ENCODE peak calls at places on chromosomes 4 and X, in seven cellular contexts. One of them, this sample, is unnamed.
A peak's percentile ranks its signal among the peaks of the same experiment; 100 is the strongest.

GRCh38 chrX:109357714-109358113 is 124.2 kb downstream of the GUCY2F start:
- DNase-seq in right lobe of liver: no peak
- DNase-seq in fibroblast of lung: no peak
- DNase-seq in mucosa of descending colon: no peak
- DNase-seq in mammary epithelial cell: no peak
- DNase-seq in upper lobe of right lung: no peak
- DNase-seq in tibial artery: no peak
- DNase-seq in this sample: no peak

GRCh38 chr4:2417765-2418651 is at the start of gene ZFYVE28:
- DNase-seq in mammary epithelial cell: peak; percentile 23
- DNase-seq in mucosa of descending colon: peak; percentile 64
- DNase-seq in fibroblast of lung: no peak
- DNase-seq in right lobe of liver: peak; percentile 71
- DNase-seq in tibial artery: no peak
- DNase-seq in upper lobe of right lung: peak; percentile 76
- DNase-seq in this sample: no peak

GRCh38 chrX:23820235-23820782 is 37.3 kb downstream of the SAT1 start:
- DNase-seq in right lobe of liver: no peak
- DNase-seq in mammary epithelial cell: peak; percentile 56
- DNase-seq in upper lobe of right lung: no peak
- DNase-seq in tibial artery: no peak
- DNase-seq in mucosa of descending colon: no peak
- DNase-seq in fibroblast of lung: no peak
- DNase-seq in this sample: no peak

GRCh38 chrX:47637546-47638195 is 7.9 kb upstream of the CFP start:
- DNase-seq in fibroblast of lung: no peak
- DNase-seq in tibial artery: peak; percentile 38
- DNase-seq in mucosa of descending colon: peak; percentile 59
- DNase-seq in mammary epithelial cell: no peak
- DNase-seq in right lobe of liver: peak; percentile 71
- DNase-seq in upper lobe of right lung: peak; percentile 84
- DNase-seq in this sample: no peak

GRCh38 chrX:138995458-138995857 is 283.9 kb upstream of the FGF13 start:
- DNase-seq in tibial artery: no peak
- DNase-seq in mucosa of descending colon: no peak
- DNase-seq in mammary epithelial cell: no peak
- DNase-seq in right lobe of liver: no peak
- DNase-seq in fibroblast of lung: no peak
- DNase-seq in upper lobe of right lung: no peak
- DNase-seq in this sample: no peak

GRCh38 chr4:171812377-171813194 is 618 bp upstream of the GALNTL6 start:
- DNase-seq in mucosa of descending colon: no peak
- DNase-seq in fibroblast of lung: no peak
- DNase-seq in mammary epithelial cell: peak; percentile 0
- DNase-seq in tibial artery: no peak
- DNase-seq in right lobe of liver: no peak
- DNase-seq in upper lobe of right lung: no peak
- DNase-seq in this sample: no peak

GRCh38 chrX:48703642-48704481 is 7.3 kb downstream of the SUV39H1 start:
- DNase-seq in upper lobe of right lung: no peak
- DNase-seq in mucosa of descending colon: peak; percentile 34
- DNase-seq in mammary epithelial cell: peak; percentile 94
- DNase-seq in fibroblast of lung: peak; percentile 17
- DNase-seq in right lobe of liver: no peak
- DNase-seq in tibial artery: no peak
- DNase-seq in this sample: no peak

GRCh38 chr4:145154573-145154972 is 25.8 kb downstream of the OTUD4 start:
- DNase-seq in mucosa of descending colon: no peak
- DNase-seq in tibial artery: no peak
- DNase-seq in upper lobe of right lung: no peak
- DNase-seq in fibroblast of lung: peak; percentile 39
- DNase-seq in mammary epithelial cell: peak; percentile 8
- DNase-seq in right lobe of liver: no peak
- DNase-seq in this sample: no peak

GRCh38 chr4:52110171-52110570 is 59.1 kb downstream of the SPATA18 start:
- DNase-seq in tibial artery: no peak
- DNase-seq in fibroblast of lung: no peak
- DNase-seq in right lobe of liver: no peak
- DNase-seq in upper lobe of right lung: no peak
- DNase-seq in mucosa of descending colon: no peak
- DNase-seq in mammary epithelial cell: peak; percentile 44
- DNase-seq in this sample: no peak

GRCh38 chr4:83389037-83389755 is 54.5 kb upstream of the HPSE start:
- DNase-seq in upper lobe of right lung: no peak
- DNase-seq in tibial artery: no peak
- DNase-seq in mucosa of descending colon: no peak
- DNase-seq in fibroblast of lung: no peak
- DNase-seq in right lobe of liver: no peak
- DNase-seq in mammary epithelial cell: peak; percentile 70
- DNase-seq in this sample: no peak

GRCh38 chr4:52545099-52546069 is 113.7 kb downstream of the USP46 start:
- DNase-seq in mammary epithelial cell: peak; percentile 49
- DNase-seq in tibial artery: peak; percentile 79
- DNase-seq in upper lobe of right lung: peak; percentile 75
- DNase-seq in right lobe of liver: peak; percentile 71
- DNase-seq in fibroblast of lung: peak; percentile 71
- DNase-seq in mucosa of descending colon: peak; percentile 81
- DNase-seq in this sample: no peak

GRCh38 chr4:68498413-68499007 is 51.2 kb downstream of the TMPRSS11E start:
- DNase-seq in tibial artery: peak; percentile 32
- DNase-seq in mucosa of descending colon: peak; percentile 57
- DNase-seq in fibroblast of lung: peak; percentile 63
- DNase-seq in upper lobe of right lung: no peak
- DNase-seq in right lobe of liver: peak; percentile 57
- DNase-seq in mammary epithelial cell: peak; percentile 41
- DNase-seq in this sample: peak; percentile 30

GRCh38 chr4:61853041-61853440 is 652.9 kb downstream of the ADGRL3 start:
- DNase-seq in fibroblast of lung: no peak
- DNase-seq in mucosa of descending colon: no peak
- DNase-seq in tibial artery: no peak
- DNase-seq in upper lobe of right lung: no peak
- DNase-seq in mammary epithelial cell: no peak
- DNase-seq in right lobe of liver: no peak
- DNase-seq in this sample: no peak

GRCh38 chr4:183860726-183861125 is 44.4 kb upstream of the STOX2 start:
- DNase-seq in right lobe of liver: no peak
- DNase-seq in mammary epithelial cell: peak; percentile 35
- DNase-seq in fibroblast of lung: no peak
- DNase-seq in upper lobe of right lung: no peak
- DNase-seq in mucosa of descending colon: no peak
- DNase-seq in tibial artery: no peak
- DNase-seq in this sample: no peak

GRCh38 chrX:111270339-111270738 is at the start of gene CAPN6:
- DNase-seq in mammary epithelial cell: peak; percentile 55
- DNase-seq in mucosa of descending colon: peak; percentile 20
- DNase-seq in right lobe of liver: no peak
- DNase-seq in tibial artery: no peak
- DNase-seq in fibroblast of lung: no peak
- DNase-seq in upper lobe of right lung: peak; percentile 50
- DNase-seq in this sample: no peak

GRCh38 chr4:145716200-145716599 is 36.3 kb downstream of the C4orf51 start:
- DNase-seq in upper lobe of right lung: no peak
- DNase-seq in fibroblast of lung: peak; percentile 20
- DNase-seq in right lobe of liver: no peak
- DNase-seq in tibial artery: no peak
- DNase-seq in mucosa of descending colon: no peak
- DNase-seq in mammary epithelial cell: no peak
- DNase-seq in this sample: no peak

GRCh38 chr4:145279122-145279960 is 99.0 kb upstream of the OTUD4 start:
- DNase-seq in mucosa of descending colon: no peak
- DNase-seq in tibial artery: no peak
- DNase-seq in right lobe of liver: no peak
- DNase-seq in upper lobe of right lung: no peak
- DNase-seq in mammary epithelial cell: peak; percentile 65
- DNase-seq in fibroblast of lung: peak; percentile 63
- DNase-seq in this sample: peak; percentile 72

GRCh38 chrX:107454302-107454701 is 4.8 kb downstream of the FRMPD3 start:
- DNase-seq in upper lobe of right lung: no peak
- DNase-seq in tibial artery: no peak
- DNase-seq in mucosa of descending colon: no peak
- DNase-seq in right lobe of liver: no peak
- DNase-seq in mammary epithelial cell: peak; percentile 73
- DNase-seq in fibroblast of lung: no peak
- DNase-seq in this sample: no peak

GRCh38 chrX:153726286-153727107 is 1.8 kb downstream of the ABCD1 start:
- DNase-seq in mammary epithelial cell: no peak
- DNase-seq in tibial artery: peak; percentile 64
- DNase-seq in mucosa of descending colon: peak; percentile 69
- DNase-seq in upper lobe of right lung: peak; percentile 82
- DNase-seq in fibroblast of lung: peak; percentile 53
- DNase-seq in right lobe of liver: peak; percentile 77
- DNase-seq in this sample: no peak
- H3K4me3 ChIP-seq in mammary epithelial cell: no peak overlapping the region
- H3K4me3 ChIP-seq in tibial artery: peak overlapping the region; percentile 68
- H3K4me3 ChIP-seq in mucosa of descending colon: no peak overlapping the region
- H3K4me3 ChIP-seq in upper lobe of right lung: peak overlapping the region; percentile 38
- H3K4me3 ChIP-seq in fibroblast of lung: no peak overlapping the region
- H3K4me3 ChIP-seq in right lobe of liver: peak overlapping the region; percentile 42
- H3K4me3 ChIP-seq in this sample: no peak overlapping the region

DNA sequence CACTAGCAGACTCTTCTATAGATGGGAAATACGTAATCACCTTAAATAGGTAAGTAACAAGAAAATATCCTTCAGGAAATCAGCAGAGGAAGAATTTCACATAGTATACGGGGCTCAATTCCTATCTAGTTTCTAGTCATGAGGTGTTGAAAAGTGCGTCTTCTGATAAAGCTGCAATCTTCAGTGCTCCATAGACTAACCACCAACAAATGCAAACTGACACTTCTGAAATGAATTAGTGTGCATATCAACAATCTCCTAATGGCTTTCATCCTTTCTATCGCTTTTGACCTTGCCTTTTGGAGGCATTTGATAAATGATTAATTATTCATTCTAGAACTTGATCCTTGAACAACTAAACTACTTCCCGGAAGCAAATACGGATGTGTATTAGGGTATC is 2306.6 kb upstream of the AGA start:
- DNase-seq in right lobe of liver: no peak
- DNase-seq in tibial artery: no peak
- DNase-seq in upper lobe of right lung: no peak
- DNase-seq in mammary epithelial cell: no peak
- DNase-seq in mucosa of descending colon: no peak
- DNase-seq in fibroblast of lung: no peak
- DNase-seq in this sample: no peak
- TF ChIP-seq CTCF in right lobe of liver: no peak
- TF ChIP-seq CTCF in tibial artery: no peak
- TF ChIP-seq CTCF in upper lobe of right lung: no peak
- TF ChIP-seq CTCF in mammary epithelial cell: no peak
- TF ChIP-seq CTCF in mucosa of descending colon: no peak
- TF ChIP-seq CTCF in fibroblast of lung: no peak
- TF ChIP-seq CTCF in this sample: no peak

DNA sequence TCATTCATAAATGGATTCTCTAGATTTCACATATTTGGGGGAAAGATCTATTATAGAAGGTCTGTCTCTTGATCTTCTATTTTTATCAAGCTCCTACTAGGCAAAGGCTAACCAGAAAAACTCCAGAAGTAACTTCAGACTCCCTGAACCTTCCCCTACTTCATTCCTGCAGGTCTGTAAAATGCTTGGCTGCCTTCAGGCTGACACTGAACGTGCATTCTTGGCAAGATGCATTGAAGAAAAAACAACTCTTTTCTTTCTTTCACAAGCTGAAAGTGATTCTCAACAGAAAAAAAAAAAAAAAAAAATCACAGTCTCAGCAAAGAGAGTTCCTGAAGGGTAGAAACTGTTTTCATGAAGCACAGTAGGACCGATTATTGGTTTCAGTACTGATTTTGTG is 12.7 kb downstream of the OPHN1 start:
- DNase-seq in tibial artery: no peak
- DNase-seq in mucosa of descending colon: no peak
- DNase-seq in fibroblast of lung: peak; percentile 22
- DNase-seq in mammary epithelial cell: no peak
- DNase-seq in right lobe of liver: no peak
- DNase-seq in upper lobe of right lung: no peak
- DNase-seq in this sample: no peak
- H3K4me3 ChIP-seq in tibial artery: no peak overlapping the region
- H3K4me3 ChIP-seq in mucosa of descending colon: no peak overlapping the region
- H3K4me3 ChIP-seq in fibroblast of lung: no peak overlapping the region
- H3K4me3 ChIP-seq in mammary epithelial cell: no peak overlapping the region
- H3K4me3 ChIP-seq in right lobe of liver: no peak overlapping the region
- H3K4me3 ChIP-seq in upper lobe of right lung: no peak overlapping the region
- H3K4me3 ChIP-seq in this sample: no peak overlapping the region

DNA sequence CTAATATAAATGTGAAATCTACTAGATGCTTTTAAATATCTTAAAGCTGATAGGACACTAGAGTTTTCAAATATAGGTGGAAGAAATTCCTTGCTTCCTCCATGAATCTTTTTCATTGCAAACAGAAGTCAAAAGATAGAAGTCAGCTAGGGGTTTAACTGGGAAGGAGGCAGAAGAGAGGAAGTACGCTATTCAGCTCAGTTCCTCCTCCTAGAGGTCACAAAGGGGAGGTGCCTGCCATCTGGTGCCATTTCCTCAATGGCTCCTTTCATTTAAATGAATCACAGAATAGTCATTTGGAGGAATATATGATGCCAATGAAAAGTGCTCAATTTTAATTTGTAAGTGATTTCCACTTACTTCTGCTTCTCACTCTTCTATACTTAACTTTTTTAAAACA is 8.5 kb downstream of the COL25A1 start:
- DNase-seq in mucosa of descending colon: no peak
- DNase-seq in right lobe of liver: no peak
- DNase-seq in fibroblast of lung: no peak
- DNase-seq in mammary epithelial cell: no peak
- DNase-seq in tibial artery: no peak
- DNase-seq in upper lobe of right lung: no peak
- DNase-seq in this sample: no peak
- TF ChIP-seq CTCF in mucosa of descending colon: no peak
- TF ChIP-seq CTCF in right lobe of liver: no peak
- TF ChIP-seq CTCF in fibroblast of lung: peak; percentile 30
- TF ChIP-seq CTCF in mammary epithelial cell: peak; percentile 17
- TF ChIP-seq CTCF in tibial artery: no peak
- TF ChIP-seq CTCF in upper lobe of right lung: peak; percentile 37
- TF ChIP-seq CTCF in this sample: peak; percentile 44

This sample was measured in retinal pigment epithelial cell.